ENCODE peak calls at places on chromosomes 4 and X, in nine cellular contexts. One of them, this sample, is unnamed.
A peak's percentile ranks its signal among the peaks of the same experiment; 100 is the strongest.

GRCh38 chr4:188812644-188813043 is 673.4 kb downstream of the TRIML1 start:
- DNase-seq in LHCN-M2: no peak
- DNase-seq in GM06990: no peak
- DNase-seq in progenitor cell of endocrine pancreas: no peak
- DNase-seq in endothelial cell: no peak
- DNase-seq in naive B cell: no peak
- DNase-seq in astrocyte of the cerebellum: no peak
- DNase-seq in Daoy: no peak
- DNase-seq in activated CD8-positive, alpha-beta memory T cell treated with anti-CD3 and anti-CD28 coated beads for 1 hour: no peak
- DNase-seq in this sample: no peak

GRCh38 chrX:45803383-45803921 is 602.8 kb upstream of the DIPK2B start:
- DNase-seq in activated CD8-positive, alpha-beta memory T cell treated with anti-CD3 and anti-CD28 coated beads for 1 hour: no peak
- DNase-seq in endothelial cell: no peak
- DNase-seq in Daoy: peak; percentile 80
- DNase-seq in naive B cell: no peak
- DNase-seq in GM06990: no peak
- DNase-seq in astrocyte of the cerebellum: peak; percentile 70
- DNase-seq in progenitor cell of endocrine pancreas: no peak
- DNase-seq in LHCN-M2: peak; percentile 95
- DNase-seq in this sample: no peak

GRCh38 chrX:56033495-56034180 is 198.5 kb upstream of the KLF8 start:
- DNase-seq in progenitor cell of endocrine pancreas: no peak
- DNase-seq in endothelial cell: no peak
- DNase-seq in GM06990: no peak
- DNase-seq in naive B cell: peak; percentile 25
- DNase-seq in astrocyte of the cerebellum: no peak
- DNase-seq in LHCN-M2: no peak
- DNase-seq in activated CD8-positive, alpha-beta memory T cell treated with anti-CD3 and anti-CD28 coated beads for 1 hour: no peak
- DNase-seq in Daoy: no peak
- DNase-seq in this sample: no peak

GRCh38 chr4:141036786-141037185 is 96.5 kb downstream of the RNF150 start:
- DNase-seq in Daoy: no peak
- DNase-seq in GM06990: no peak
- DNase-seq in endothelial cell: no peak
- DNase-seq in progenitor cell of endocrine pancreas: no peak
- DNase-seq in astrocyte of the cerebellum: no peak
- DNase-seq in naive B cell: no peak
- DNase-seq in activated CD8-positive, alpha-beta memory T cell treated with anti-CD3 and anti-CD28 coated beads for 1 hour: no peak
- DNase-seq in LHCN-M2: no peak
- DNase-seq in this sample: no peak

GRCh38 chrX:4485917-4486316 is 772.5 kb upstream of the PRKX start:
- DNase-seq in Daoy: no peak
- DNase-seq in endothelial cell: no peak
- DNase-seq in GM06990: no peak
- DNase-seq in activated CD8-positive, alpha-beta memory T cell treated with anti-CD3 and anti-CD28 coated beads for 1 hour: no peak
- DNase-seq in naive B cell: no peak
- DNase-seq in LHCN-M2: no peak
- DNase-seq in astrocyte of the cerebellum: no peak
- DNase-seq in progenitor cell of endocrine pancreas: no peak
- DNase-seq in this sample: no peak

GRCh38 chr4:3789587-3789986 is 23.4 kb downstream of the ADRA2C start:
- DNase-seq in LHCN-M2: no peak
- DNase-seq in activated CD8-positive, alpha-beta memory T cell treated with anti-CD3 and anti-CD28 coated beads for 1 hour: no peak
- DNase-seq in Daoy: no peak
- DNase-seq in GM06990: no peak
- DNase-seq in endothelial cell: no peak
- DNase-seq in naive B cell: no peak
- DNase-seq in progenitor cell of endocrine pancreas: no peak
- DNase-seq in astrocyte of the cerebellum: no peak
- DNase-seq in this sample: no peak

GRCh38 chrX:41010188-41010846 is 74.9 kb upstream of the USP9X start:
- DNase-seq in progenitor cell of endocrine pancreas: no peak
- DNase-seq in LHCN-M2: peak; percentile 92
- DNase-seq in endothelial cell: peak; percentile 38
- DNase-seq in Daoy: peak; percentile 74
- DNase-seq in GM06990: peak; percentile 45
- DNase-seq in naive B cell: peak; percentile 39
- DNase-seq in activated CD8-positive, alpha-beta memory T cell treated with anti-CD3 and anti-CD28 coated beads for 1 hour: peak; percentile 12
- DNase-seq in astrocyte of the cerebellum: peak; percentile 66
- DNase-seq in this sample: no peak

GRCh38 chr4:54496412-54496811 is 161.3 kb upstream of the KIT start:
- DNase-seq in Daoy: no peak
- DNase-seq in LHCN-M2: no peak
- DNase-seq in GM06990: no peak
- DNase-seq in endothelial cell: no peak
- DNase-seq in naive B cell: no peak
- DNase-seq in activated CD8-positive, alpha-beta memory T cell treated with anti-CD3 and anti-CD28 coated beads for 1 hour: no peak
- DNase-seq in progenitor cell of endocrine pancreas: no peak
- DNase-seq in astrocyte of the cerebellum: no peak
- DNase-seq in this sample: no peak

GRCh38 chr4:125681240-125681639 is 366.5 kb downstream of the FAT4 start:
- DNase-seq in progenitor cell of endocrine pancreas: no peak
- DNase-seq in endothelial cell: no peak
- DNase-seq in astrocyte of the cerebellum: no peak
- DNase-seq in LHCN-M2: peak; percentile 56
- DNase-seq in Daoy: no peak
- DNase-seq in naive B cell: no peak
- DNase-seq in activated CD8-positive, alpha-beta memory T cell treated with anti-CD3 and anti-CD28 coated beads for 1 hour: no peak
- DNase-seq in GM06990: no peak
- DNase-seq in this sample: no peak

GRCh38 chr4:77582716-77583115 is 22.9 kb upstream of the CXCL13 start:
- DNase-seq in activated CD8-positive, alpha-beta memory T cell treated with anti-CD3 and anti-CD28 coated beads for 1 hour: no peak
- DNase-seq in endothelial cell: no peak
- DNase-seq in GM06990: no peak
- DNase-seq in Daoy: no peak
- DNase-seq in astrocyte of the cerebellum: no peak
- DNase-seq in naive B cell: no peak
- DNase-seq in progenitor cell of endocrine pancreas: no peak
- DNase-seq in LHCN-M2: no peak
- DNase-seq in this sample: no peak

GRCh38 chr4:17544205-17544604 is 29.2 kb downstream of the CLRN2 start:
- DNase-seq in activated CD8-positive, alpha-beta memory T cell treated with anti-CD3 and anti-CD28 coated beads for 1 hour: no peak
- DNase-seq in LHCN-M2: peak; percentile 42
- DNase-seq in astrocyte of the cerebellum: no peak
- DNase-seq in GM06990: no peak
- DNase-seq in Daoy: no peak
- DNase-seq in endothelial cell: no peak
- DNase-seq in naive B cell: no peak
- DNase-seq in progenitor cell of endocrine pancreas: no peak
- DNase-seq in this sample: no peak

GRCh38 chr4:38009949-38010348 is 49.8 kb downstream of the PTTG2 start:
- DNase-seq in astrocyte of the cerebellum: no peak
- DNase-seq in Daoy: no peak
- DNase-seq in endothelial cell: no peak
- DNase-seq in LHCN-M2: no peak
- DNase-seq in naive B cell: no peak
- DNase-seq in GM06990: no peak
- DNase-seq in progenitor cell of endocrine pancreas: no peak
- DNase-seq in activated CD8-positive, alpha-beta memory T cell treated with anti-CD3 and anti-CD28 coated beads for 1 hour: no peak
- DNase-seq in this sample: no peak

GRCh38 chr4:152220201-152220666 is 315.7 kb downstream of the FBXW7 start:
- DNase-seq in activated CD8-positive, alpha-beta memory T cell treated with anti-CD3 and anti-CD28 coated beads for 1 hour: no peak
- DNase-seq in Daoy: peak; percentile 15
- DNase-seq in GM06990: peak; percentile 10
- DNase-seq in LHCN-M2: peak; percentile 35
- DNase-seq in endothelial cell: no peak
- DNase-seq in naive B cell: no peak
- DNase-seq in astrocyte of the cerebellum: peak; percentile 46
- DNase-seq in progenitor cell of endocrine pancreas: no peak
- DNase-seq in this sample: no peak

GRCh38 chr4:33494150-33494549 is 2750.2 kb downstream of the ARAP2 start:
- DNase-seq in activated CD8-positive, alpha-beta memory T cell treated with anti-CD3 and anti-CD28 coated beads for 1 hour: no peak
- DNase-seq in Daoy: no peak
- DNase-seq in naive B cell: no peak
- DNase-seq in GM06990: no peak
- DNase-seq in endothelial cell: no peak
- DNase-seq in astrocyte of the cerebellum: no peak
- DNase-seq in progenitor cell of endocrine pancreas: no peak
- DNase-seq in LHCN-M2: no peak
- DNase-seq in this sample: no peak

GRCh38 chr4:98522603-98523395 is 135.6 kb downstream of the TSPAN5 start:
- DNase-seq in LHCN-M2: peak; percentile 70
- DNase-seq in GM06990: no peak
- DNase-seq in progenitor cell of endocrine pancreas: no peak
- DNase-seq in Daoy: peak; percentile 69
- DNase-seq in activated CD8-positive, alpha-beta memory T cell treated with anti-CD3 and anti-CD28 coated beads for 1 hour: no peak
- DNase-seq in endothelial cell: no peak
- DNase-seq in naive B cell: no peak
- DNase-seq in astrocyte of the cerebellum: peak; percentile 60
- DNase-seq in this sample: no peak

GRCh38 chr4:59570850-59571476 is 1629.2 kb upstream of the ADGRL3 start:
- DNase-seq in astrocyte of the cerebellum: no peak
- DNase-seq in Daoy: no peak
- DNase-seq in endothelial cell: no peak
- DNase-seq in GM06990: no peak
- DNase-seq in LHCN-M2: peak; percentile 9
- DNase-seq in progenitor cell of endocrine pancreas: no peak
- DNase-seq in naive B cell: peak; percentile 33
- DNase-seq in activated CD8-positive, alpha-beta memory T cell treated with anti-CD3 and anti-CD28 coated beads for 1 hour: no peak
- DNase-seq in this sample: no peak

GRCh38 chrX:153519569-153520285 is 2.3 kb downstream of the ATP2B3 start:
- DNase-seq in activated CD8-positive, alpha-beta memory T cell treated with anti-CD3 and anti-CD28 coated beads for 1 hour: no peak
- DNase-seq in astrocyte of the cerebellum: no peak
- DNase-seq in LHCN-M2: no peak
- DNase-seq in naive B cell: no peak
- DNase-seq in endothelial cell: no peak
- DNase-seq in Daoy: peak; percentile 43
- DNase-seq in GM06990: no peak
- DNase-seq in progenitor cell of endocrine pancreas: no peak
- DNase-seq in this sample: no peak

GRCh38 chrX:48086119-48086518 is 14.7 kb upstream of the ZNF630 start:
- DNase-seq in activated CD8-positive, alpha-beta memory T cell treated with anti-CD3 and anti-CD28 coated beads for 1 hour: no peak
- DNase-seq in astrocyte of the cerebellum: no peak
- DNase-seq in LHCN-M2: no peak
- DNase-seq in Daoy: no peak
- DNase-seq in progenitor cell of endocrine pancreas: no peak
- DNase-seq in endothelial cell: no peak
- DNase-seq in naive B cell: no peak
- DNase-seq in GM06990: no peak
- DNase-seq in this sample: no peak

GRCh38 chrX:152810403-152810802 is 20.2 kb downstream of the CETN2 start:
- DNase-seq in endothelial cell: no peak
- DNase-seq in naive B cell: no peak
- DNase-seq in activated CD8-positive, alpha-beta memory T cell treated with anti-CD3 and anti-CD28 coated beads for 1 hour: no peak
- DNase-seq in Daoy: peak; percentile 11
- DNase-seq in GM06990: no peak
- DNase-seq in progenitor cell of endocrine pancreas: no peak
- DNase-seq in LHCN-M2: no peak
- DNase-seq in astrocyte of the cerebellum: no peak
- DNase-seq in this sample: no peak

GRCh38 chr4:165635951-165636350 is 237.1 kb upstream of the TLL1 start:
- DNase-seq in LHCN-M2: no peak
- DNase-seq in GM06990: no peak
- DNase-seq in astrocyte of the cerebellum: no peak
- DNase-seq in endothelial cell: no peak
- DNase-seq in naive B cell: no peak
- DNase-seq in activated CD8-positive, alpha-beta memory T cell treated with anti-CD3 and anti-CD28 coated beads for 1 hour: no peak
- DNase-seq in progenitor cell of endocrine pancreas: no peak
- DNase-seq in Daoy: no peak
- DNase-seq in this sample: no peak

GRCh38 chr4:181350578-181351420 is 892.4 kb upstream of the TENM3 start:
- DNase-seq in progenitor cell of endocrine pancreas: no peak
- DNase-seq in GM06990: no peak
- DNase-seq in naive B cell: no peak
- DNase-seq in activated CD8-positive, alpha-beta memory T cell treated with anti-CD3 and anti-CD28 coated beads for 1 hour: no peak
- DNase-seq in Daoy: no peak
- DNase-seq in astrocyte of the cerebellum: peak; percentile 20
- DNase-seq in LHCN-M2: no peak
- DNase-seq in endothelial cell: no peak
- DNase-seq in this sample: no peak

GRCh38 chrX:119885554-119886428 is 9.9 kb upstream of the AKAP14 start:
- DNase-seq in activated CD8-positive, alpha-beta memory T cell treated with anti-CD3 and anti-CD28 coated beads for 1 hour: no peak
- DNase-seq in progenitor cell of endocrine pancreas: no peak
- DNase-seq in astrocyte of the cerebellum: no peak
- DNase-seq in naive B cell: no peak
- DNase-seq in GM06990: no peak
- DNase-seq in Daoy: peak; percentile 41
- DNase-seq in endothelial cell: no peak
- DNase-seq in LHCN-M2: peak; percentile 58
- DNase-seq in this sample: no peak

GRCh38 chrX:20515841-20516461 is 249.2 kb upstream of the RPS6KA3 start:
- DNase-seq in GM06990: peak; percentile 49
- DNase-seq in endothelial cell: no peak
- DNase-seq in Daoy: peak; percentile 77
- DNase-seq in naive B cell: no peak
- DNase-seq in LHCN-M2: peak; percentile 87
- DNase-seq in progenitor cell of endocrine pancreas: no peak
- DNase-seq in astrocyte of the cerebellum: peak; percentile 84
- DNase-seq in activated CD8-positive, alpha-beta memory T cell treated with anti-CD3 and anti-CD28 coated beads for 1 hour: no peak
- DNase-seq in this sample: no peak

GRCh38 chr4:176150283-176150682 is 45.1 kb downstream of the SPATA4 start:
- DNase-seq in LHCN-M2: peak; percentile 58
- DNase-seq in endothelial cell: no peak
- DNase-seq in progenitor cell of endocrine pancreas: no peak
- DNase-seq in naive B cell: no peak
- DNase-seq in astrocyte of the cerebellum: peak; percentile 3
- DNase-seq in GM06990: no peak
- DNase-seq in Daoy: peak; percentile 9
- DNase-seq in activated CD8-positive, alpha-beta memory T cell treated with anti-CD3 and anti-CD28 coated beads for 1 hour: no peak
- DNase-seq in this sample: no peak

GRCh38 chr4:15451181-15451865 is 18.4 kb upstream of the CC2D2A start:
- DNase-seq in activated CD8-positive, alpha-beta memory T cell treated with anti-CD3 and anti-CD28 coated beads for 1 hour: no peak
- DNase-seq in progenitor cell of endocrine pancreas: no peak
- DNase-seq in endothelial cell: no peak
- DNase-seq in LHCN-M2: peak; percentile 46
- DNase-seq in naive B cell: no peak
- DNase-seq in GM06990: no peak
- DNase-seq in Daoy: no peak
- DNase-seq in astrocyte of the cerebellum: peak; percentile 1
- DNase-seq in this sample: no peak

GRCh38 chr4:117971406-117971805 is 62.9 kb upstream of the NDST3 start:
- DNase-seq in astrocyte of the cerebellum: peak; percentile 27
- DNase-seq in Daoy: no peak
- DNase-seq in endothelial cell: no peak
- DNase-seq in activated CD8-positive, alpha-beta memory T cell treated with anti-CD3 and anti-CD28 coated beads for 1 hour: no peak
- DNase-seq in naive B cell: no peak
- DNase-seq in progenitor cell of endocrine pancreas: no peak
- DNase-seq in LHCN-M2: no peak
- DNase-seq in GM06990: no peak
- DNase-seq in this sample: no peak

GRCh38 chr4:7857993-7858392 is 81.7 kb downstream of the AFAP1 start:
- DNase-seq in endothelial cell: no peak
- DNase-seq in activated CD8-positive, alpha-beta memory T cell treated with anti-CD3 and anti-CD28 coated beads for 1 hour: no peak
- DNase-seq in naive B cell: no peak
- DNase-seq in LHCN-M2: no peak
- DNase-seq in Daoy: no peak
- DNase-seq in progenitor cell of endocrine pancreas: no peak
- DNase-seq in GM06990: no peak
- DNase-seq in astrocyte of the cerebellum: no peak
- DNase-seq in this sample: no peak

GRCh38 chr4:21882050-21882839 is 66.3 kb downstream of the KCNIP4 start:
- DNase-seq in progenitor cell of endocrine pancreas: no peak
- DNase-seq in endothelial cell: no peak
- DNase-seq in GM06990: no peak
- DNase-seq in Daoy: no peak
- DNase-seq in activated CD8-positive, alpha-beta memory T cell treated with anti-CD3 and anti-CD28 coated beads for 1 hour: no peak
- DNase-seq in LHCN-M2: peak; percentile 52
- DNase-seq in naive B cell: no peak
- DNase-seq in astrocyte of the cerebellum: no peak
- DNase-seq in this sample: no peak

GRCh38 chr4:119715490-119716445 is 87.2 kb upstream of the PDE5A start:
- DNase-seq in GM06990: no peak
- DNase-seq in astrocyte of the cerebellum: no peak
- DNase-seq in LHCN-M2: no peak
- DNase-seq in endothelial cell: no peak
- DNase-seq in progenitor cell of endocrine pancreas: no peak
- DNase-seq in Daoy: no peak
- DNase-seq in naive B cell: no peak
- DNase-seq in activated CD8-positive, alpha-beta memory T cell treated with anti-CD3 and anti-CD28 coated beads for 1 hour: no peak
- DNase-seq in this sample: no peak

GRCh38 chr4:182648766-182649165 is 268.4 kb downstream of the DCTD start:
- DNase-seq in endothelial cell: no peak
- DNase-seq in Daoy: no peak
- DNase-seq in astrocyte of the cerebellum: no peak
- DNase-seq in naive B cell: no peak
- DNase-seq in GM06990: no peak
- DNase-seq in progenitor cell of endocrine pancreas: no peak
- DNase-seq in LHCN-M2: no peak
- DNase-seq in activated CD8-positive, alpha-beta memory T cell treated with anti-CD3 and anti-CD28 coated beads for 1 hour: no peak
- DNase-seq in this sample: no peak

GRCh38 chr4:121428721-121429120 is 47.9 kb upstream of the QRFPR start:
- DNase-seq in progenitor cell of endocrine pancreas: no peak
- DNase-seq in Daoy: peak; percentile 8
- DNase-seq in activated CD8-positive, alpha-beta memory T cell treated with anti-CD3 and anti-CD28 coated beads for 1 hour: no peak
- DNase-seq in naive B cell: no peak
- DNase-seq in astrocyte of the cerebellum: no peak
- DNase-seq in GM06990: no peak
- DNase-seq in endothelial cell: no peak
- DNase-seq in LHCN-M2: peak; percentile 19
- DNase-seq in this sample: no peak

This sample was measured in type B pancreatic cell.